ENCODE peak calls at places on chromosomes 16 and 17, in four cellular contexts. C is GM12891, T is H1, X is HepG2. U is an unnamed sample.

GRCh38 chr17:82215095-82215971 is 2.7 kb upstream of the CCDC57 start:
- DNase-seq in C (no peak), T (no peak), X (peak), U (no peak)

GRCh38 chr16:2054543-2055245 is 6.9 kb downstream of the TSC2 start:
- DNase-seq in C (no peak), T (no peak), X (no peak), U (no peak)

GRCh38 chr16:78591682-78592103 is 492.2 kb downstream of the WWOX start:
- DNase-seq in C (no peak), T (no peak), X (no peak), U (no peak)

GRCh38 chr17:57988301-57989010 is 402 bp upstream of the VEZF1 start:
- DNase-seq in C (peak), T (peak), X (no peak), U (peak)

GRCh38 chr16:66250686-66251405 is 115.6 kb upstream of the CDH5 start:
- DNase-seq in C (no peak), T (no peak), X (no peak), U (no peak)

GRCh38 chr16:50635505-50636392 is 45.4 kb downstream of the SNX20 start:
- DNase-seq in C (no peak), T (no peak), X (no peak), U (no peak)

GRCh38 chr16:61366006-61366405 is 670.2 kb downstream of the CDH8 start:
- DNase-seq in C (no peak), T (no peak), X (no peak), U (no peak)

GRCh38 chr16:50944431-50944830 is 202.5 kb downstream of the CYLD start:
- DNase-seq in C (no peak), T (no peak), X (no peak), U (no peak)

GRCh38 chr16:78175287-78175686 is 75.8 kb downstream of the WWOX start:
- DNase-seq in C (no peak), T (peak), X (no peak), U (no peak)

GRCh38 chr16:57578521-57579360 is 36.3 kb downstream of the ADGRG5 start:
- DNase-seq in C (no peak), T (no peak), X (no peak), U (no peak)

GRCh38 chr16:88815901-88816589 is 4.3 kb upstream of the APRT start:
- DNase-seq in C (peak), T (peak), X (peak), U (peak)

GRCh38 chr16:76749780-76750375 is 441.1 kb upstream of the MON1B start:
- DNase-seq in C (no peak), T (no peak), X (no peak), U (no peak)

GRCh38 chr17:76202516-76202915 is 37.8 kb downstream of the RNF157 start:
- DNase-seq in C (no peak), T (no peak), X (no peak), U (no peak)

GRCh38 chr16:70250748-70251650 is 741 bp downstream of the EXOSC6 start:
- DNase-seq in C (peak), T (peak), X (peak), U (peak)

GRCh38 chr17:32699247-32699646 is 177.7 kb downstream of the MYO1D start:
- DNase-seq in C (no peak), T (no peak), X (no peak), U (no peak)

GRCh38 chr17:19302791-19303233 is 59.7 kb downstream of the B9D1 start:
- DNase-seq in C (no peak), T (no peak), X (no peak), U (no peak)

GRCh38 chr17:81508639-81509047 is 4.0 kb downstream of the ACTG1 start:
- DNase-seq in C (no peak), T (no peak), X (peak), U (no peak)

GRCh38 chr16:15041260-15042011 is 14.4 kb downstream of the NTAN1 start:
- DNase-seq in C (no peak), T (no peak), X (no peak), U (no peak)

GRCh38 chr17:2237521-2237921 is 66.1 kb downstream of the SMG6 start:
- DNase-seq in C (no peak), T (no peak), X (no peak), U (no peak)

GRCh38 chr17:78390241-78391050 is 12.0 kb downstream of the PGS1 start:
- DNase-seq in C (no peak), T (no peak), X (no peak), U (no peak)

GRCh38 chr17:13931752-13932477 is 137.4 kb upstream of the COX10 start:
- DNase-seq in C (no peak), T (no peak), X (no peak), U (no peak)

GRCh38 chr17:7217113-7217987 is 2.3 kb downstream of the DLG4 start:
- DNase-seq in C (no peak), T (peak), X (no peak), U (no peak)

GRCh38 chr17:66667090-66667489 is 167.8 kb upstream of the CACNG5 start:
- DNase-seq in C (no peak), T (no peak), X (no peak), U (no peak)

GRCh38 chr17:21039839-21040575 is 2.8 kb downstream of the USP22 start:
- DNase-seq in C (no peak), T (no peak), X (peak), U (no peak)

GRCh38 chr16:86026136-86026905 is 127.4 kb downstream of the IRF8 start:
- DNase-seq in C (no peak), T (no peak), X (no peak), U (no peak)

GRCh38 chr17:78409191-78409621 is 30.8 kb downstream of the PGS1 start:
- DNase-seq in C (no peak), T (no peak), X (no peak), U (no peak)

GRCh38 chr17:57288034-57288752 is 31.9 kb downstream of the MSI2 start:
- DNase-seq in C (no peak), T (no peak), X (no peak), U (no peak)

GRCh38 chr16:15644306-15644961 is 1.5 kb upstream of the MARF1 start:
- DNase-seq in C (no peak), T (no peak), X (peak), U (no peak)

GRCh38 chr16:85112364-85112763 is at the start of gene CIBAR2:
- DNase-seq in C (no peak), T (peak), X (no peak), U (no peak)

GRCh38 chr16:29820730-29821662 is 734 bp downstream of the MVP start:
- DNase-seq in C (peak), T (no peak), X (no peak), U (peak)

GRCh38 chr16:90019543-90020259 is 445 bp upstream of the DBNDD1 start:
- DNase-seq in C (peak), T (peak), X (peak), U (no peak)

GRCh38 chr17:71057938-71058337 is 888.6 kb downstream of the KCNJ2 start:
- DNase-seq in C (no peak), T (no peak), X (no peak), U (no peak)

GRCh38 chr17:67624886-67625656 is 92.7 kb upstream of the NOL11 start:
- DNase-seq in C (no peak), T (no peak), X (no peak), U (no peak)

GRCh38 chr17:6525111-6525510 is 31.2 kb downstream of the PITPNM3 start:
- DNase-seq in C (no peak), T (no peak), X (no peak), U (no peak)

GRCh38 chr16:50553182-50553710 is 5.0 kb downstream of the NKD1 start:
- DNase-seq in C (no peak), T (no peak), X (no peak), U (no peak)

GRCh38 chr17:49667854-49668253 is 10.0 kb downstream of the SPOP start:
- DNase-seq in C (no peak), T (no peak), X (no peak), U (no peak)

GRCh38 chr17:32519769-32520701 is 33.2 kb downstream of the CDK5R1 start:
- DNase-seq in C (no peak), T (no peak), X (peak), U (no peak)

GRCh38 chr16:85829751-85830445 is 30.4 kb downstream of the COX4I1 start:
- DNase-seq in C (no peak), T (no peak), X (no peak), U (no peak)

GRCh38 chr16:70395345-70395901 is 43.5 kb downstream of the ST3GAL2 start:
- DNase-seq in C (peak), T (peak), X (peak), U (peak)

DNA sequence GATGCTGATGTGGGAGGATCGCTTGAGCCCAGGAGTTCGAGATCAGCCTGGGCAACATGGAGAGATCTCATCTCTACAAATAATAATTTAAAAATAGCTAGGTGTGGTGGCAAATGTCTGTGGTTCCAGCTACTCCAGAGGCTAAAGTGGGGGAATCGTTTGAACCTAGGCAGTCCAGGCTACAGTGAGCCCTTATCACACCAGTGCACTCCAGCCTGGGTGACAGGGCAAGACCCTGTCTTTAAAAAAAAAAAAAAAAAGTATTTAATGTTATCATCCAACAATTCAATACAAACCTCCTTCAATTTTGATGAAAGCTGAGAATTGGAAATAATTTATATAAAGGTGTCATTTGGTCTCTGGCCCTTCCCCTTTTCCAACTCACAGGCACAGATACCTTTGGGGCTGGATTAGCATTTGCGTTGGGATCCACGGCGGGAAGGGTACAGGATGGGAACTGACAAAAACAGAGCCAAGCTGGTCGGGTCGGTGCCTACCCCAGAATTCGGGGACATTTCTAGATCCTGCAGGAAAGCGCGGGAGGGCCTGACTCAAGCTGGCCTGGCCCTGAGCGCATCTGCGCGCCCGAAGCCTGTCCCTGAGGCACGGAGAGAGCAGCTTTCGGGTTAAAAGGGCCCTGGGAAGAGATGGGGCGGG is 860 bp upstream of the DCAF7 start:
- DNase-seq in C (no peak), T (no peak), X (no peak), U (no peak)
- TF ChIP-seq POLR2AphosphoS5 in C (no peak), T (no peak), X (no peak), U (no peak)

DNA sequence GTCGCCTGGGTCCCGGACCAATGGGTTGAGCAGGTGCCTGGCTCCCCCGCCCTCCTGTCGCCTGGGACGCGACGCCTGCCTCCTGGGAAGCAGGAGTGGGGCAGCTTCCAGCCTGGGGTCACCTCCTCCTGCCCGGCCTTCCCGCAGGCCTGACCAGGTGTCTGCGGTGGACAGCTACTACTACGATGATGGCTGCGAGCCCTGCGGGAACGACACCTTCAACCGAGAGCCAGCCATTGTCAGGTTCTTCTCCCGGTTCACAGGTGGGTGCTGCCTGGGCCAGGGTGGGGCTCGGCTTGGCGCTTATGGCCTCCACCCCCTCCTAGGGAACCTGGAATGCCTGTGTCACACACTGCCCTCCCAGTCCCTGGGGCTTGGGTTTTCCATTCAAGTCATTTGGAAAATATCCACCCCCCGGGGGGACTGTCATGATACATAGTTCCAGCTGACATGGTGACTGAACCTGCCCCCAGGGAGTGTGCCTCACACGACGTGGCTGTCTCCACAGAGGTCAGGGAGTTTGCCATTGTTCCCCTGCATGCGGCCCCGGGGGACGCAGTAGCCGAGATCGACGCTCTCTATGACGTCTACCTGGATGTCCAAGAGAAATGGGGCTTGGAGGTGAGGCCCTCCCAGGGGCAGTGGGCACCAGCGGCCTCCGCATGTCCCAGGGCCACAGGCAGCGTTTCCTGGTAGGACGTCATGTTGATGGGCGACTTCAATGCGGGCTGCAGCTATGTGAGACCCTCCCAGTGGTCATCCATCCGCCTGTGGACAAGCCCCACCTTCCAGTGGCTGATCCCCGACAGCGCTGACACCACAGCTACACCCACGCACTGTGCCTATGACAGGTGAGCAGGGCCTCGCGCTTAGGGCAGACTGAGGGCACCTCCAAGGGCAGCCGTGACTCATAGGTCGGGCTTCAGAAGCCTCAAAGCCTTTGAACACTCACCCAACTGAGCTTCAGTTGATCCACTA is 2.3 kb downstream of the DNASE1 start:
- DNase-seq in C (no peak), T (no peak), X (no peak), U (no peak)
- TF ChIP-seq TAF1 in C (no peak), T (no peak), X (no peak), U (no peak)

GRCh38 chr17:59154721-59155438 is at the start of gene SKA2:
- DNase-seq in C (peak), T (peak), X (no peak), U (peak)
- TF ChIP-seq POLR2A in C (no peak), T (peak), X (peak), U (peak)

DNA sequence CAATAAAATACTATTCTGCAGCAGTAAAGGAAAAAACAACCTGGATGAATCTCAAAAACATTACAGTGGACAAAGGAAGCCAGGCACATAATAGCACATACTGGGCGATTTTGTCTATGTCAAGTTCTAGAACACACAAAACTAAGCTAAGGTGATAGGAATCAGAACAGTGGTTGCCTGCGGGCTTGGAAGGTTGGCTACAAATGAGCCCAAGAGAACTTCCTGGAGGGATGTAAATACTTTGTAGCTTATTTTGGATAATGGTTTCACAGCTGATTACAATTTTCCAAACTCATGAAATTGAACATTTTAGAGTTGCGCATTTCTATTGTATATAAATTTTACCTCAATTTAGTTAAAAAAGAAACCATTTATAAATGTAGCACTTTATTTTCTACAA is 67.6 kb upstream of the CES5A start:
- DNase-seq in C (no peak), T (no peak), X (no peak), U (no peak)
- TF ChIP-seq POLR2AphosphoS5 in C (no peak), T (no peak), X (no peak), U (no peak)

U was measured in GM12892.